ENCODE peak calls at places on chromosomes 7 and 10, in eight cellular contexts. U is IMR-90, V is cardiac muscle cell, Y is tibial artery, I is A549, B is right atrium auricular region, D is pancreas, P is upper lobe of right lung. H is an unnamed sample.

GRCh38 chr10:98205351-98205750 is 62.6 kb downstream of the LOXL4 start:
- DNase-seq in U (no peak), V (no peak), P (no peak), D (no peak), Y (no peak), B (no peak), I (no peak), H (no peak)

GRCh38 chr7:563629-564170 is 44.1 kb upstream of the PDGFA start:
- DNase-seq in Y (no peak), D (peak; percentile 34), I (no peak), V (no peak), B (no peak), P (no peak), U (no peak), H (no peak)

GRCh38 chr10:6346621-6347020 is 143.9 kb downstream of the PFKFB3 start:
- DNase-seq in P (no peak), B (no peak), V (no peak), U (no peak), I (no peak), Y (no peak), D (no peak), H (no peak)

GRCh38 chr10:91076991-91077548 is 143.4 kb upstream of the PCGF5 start:
- DNase-seq in D (no peak), B (no peak), V (no peak), P (no peak), U (no peak), Y (no peak), I (no peak), H (no peak)

GRCh38 chr7:118803-119376 is 73.5 kb upstream of the FAM20C start:
- DNase-seq in V (no peak), P (no peak), U (no peak), Y (no peak), I (no peak), D (no peak), B (no peak), H (no peak)

GRCh38 chr7:64997927-64998391 is 7.1 kb upstream of the ZNF117 start:
- DNase-seq in D (peak; percentile 50), Y (no peak), U (peak; percentile 63), V (peak; percentile 2), B (no peak), P (no peak), I (no peak), H (no peak)

GRCh38 chr10:130960531-130960930 is 351.0 kb downstream of the TCERG1L start:
- DNase-seq in B (peak; percentile 40), V (no peak), D (no peak), P (no peak), U (no peak), I (no peak), Y (peak; percentile 15), H (no peak)

GRCh38 chr10:11335881-11336430 is 275.5 kb downstream of the USP6NL start:
- DNase-seq in P (no peak), Y (no peak), B (peak; percentile 50), I (no peak), D (no peak), V (no peak), U (no peak), H (no peak)

GRCh38 chr7:116738378-116738777 is 66.4 kb downstream of the MET start:
- DNase-seq in D (no peak), B (no peak), Y (no peak), I (no peak), V (no peak), P (no peak), U (no peak), H (no peak)

GRCh38 chr7:151705744-151706567 is 171.0 kb downstream of the PRKAG2 start:
- DNase-seq in V (peak; percentile 82), P (no peak), I (peak; percentile 61), U (peak; percentile 52), Y (no peak), D (no peak), B (no peak), H (no peak)

GRCh38 chr10:92241158-92241500 is 49.7 kb downstream of the CPEB3 start:
- DNase-seq in B (no peak), V (peak; percentile 67), U (peak; percentile 9), D (peak; percentile 21), I (peak; percentile 10), Y (no peak), P (no peak), H (no peak)

GRCh38 chr10:103921750-103922195 is 3.8 kb upstream of the STN1 start:
- DNase-seq in D (no peak), I (peak; percentile 48), Y (no peak), V (peak; percentile 40), B (no peak), U (peak; percentile 31), P (no peak), H (no peak)

GRCh38 chr7:27745064-27745583 is 5.2 kb downstream of the TAX1BP1 start:
- DNase-seq in Y (no peak), I (peak; percentile 90), U (peak; percentile 84), B (no peak), V (peak; percentile 54), D (no peak), P (no peak), H (no peak)

GRCh38 chr7:90661290-90662151 is 65.4 kb downstream of the CDK14 start:
- DNase-seq in U (peak; percentile 46), D (no peak), V (no peak), I (no peak), B (no peak), P (no peak), Y (no peak), H (no peak)

DNA sequence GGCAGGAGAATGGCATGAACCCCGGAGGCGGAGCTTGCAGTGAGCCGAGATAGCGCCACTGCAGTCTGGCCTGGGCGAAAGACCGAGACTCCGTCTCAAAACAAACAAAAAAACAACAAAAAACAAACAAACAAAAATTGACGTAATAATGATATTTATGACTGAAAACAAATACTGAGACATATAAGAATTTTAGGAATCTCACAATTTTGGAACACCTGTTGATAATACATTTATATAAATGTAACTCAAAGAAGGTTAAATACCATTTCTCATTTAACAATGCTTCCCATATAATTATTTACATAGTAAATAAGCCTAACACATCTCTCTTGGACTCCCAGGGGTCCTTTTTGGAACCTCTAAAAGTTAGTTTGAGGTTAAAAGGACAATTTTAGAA is 102.2 kb upstream of the CCNY start:
- DNase-seq in V (no peak), Y (no peak), U (no peak), B (no peak), P (no peak), I (no peak), D (no peak), H (no peak)
- H3K4me1 ChIP-seq in V (no peaks in the 10 kb centered on the region), Y (no peaks in the 10 kb centered on the region), U (no peaks in the 10 kb centered on the region), B (no peaks in the 10 kb centered on the region), P (no peaks in the 10 kb centered on the region), I (no peaks in the 10 kb centered on the region), D (no peaks in the 10 kb centered on the region), H (no peaks in the 10 kb centered on the region)

DNA sequence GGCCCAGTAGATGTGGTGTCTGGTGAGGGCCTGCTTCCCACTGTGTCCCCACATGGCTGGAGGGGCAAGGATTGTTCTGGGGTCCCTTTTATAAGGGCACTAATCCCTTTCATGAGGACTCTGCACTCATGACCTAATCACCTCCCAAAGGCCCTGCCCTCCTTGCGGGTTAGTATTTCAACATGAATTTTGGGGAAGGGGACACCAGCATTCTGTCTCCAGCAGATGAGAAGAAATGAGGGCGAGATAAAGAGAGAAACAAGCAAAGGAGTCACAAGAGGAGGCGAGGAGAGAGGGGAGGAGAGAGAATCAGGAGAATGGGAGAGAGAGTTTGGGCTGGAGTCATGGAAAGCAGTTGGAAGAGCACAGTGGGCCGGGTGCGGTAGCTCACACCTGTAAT is 83.7 kb downstream of the C10orf105 start:
- DNase-seq in I (no peak), P (no peak), Y (no peak), U (no peak), V (no peak), D (no peak), B (no peak), H (no peak)
- H3K4me3 ChIP-seq in I (no peak overlapping the region), P (no peak overlapping the region), Y (no peak overlapping the region), U (no peak overlapping the region), V (no peak overlapping the region), D (no peak overlapping the region), B (no peak overlapping the region), H (no peak overlapping the region)

GRCh38 chr7:139026551-139026950 is 9.3 kb downstream of the ZC3HAV1L start:
- DNase-seq in B (no peak), V (no peak), P (no peak), I (no peak), Y (no peak), U (no peak), D (no peak), H (no peak)
- H3K27ac ChIP-seq in B (no peak overlapping the region), V (no peak overlapping the region), P (no peak overlapping the region), I (no peak overlapping the region), Y (no peak overlapping the region), U (no peak overlapping the region), D (no peak overlapping the region), H (no peak overlapping the region)

GRCh38 chr10:129031233-129032150 is 435.5 kb upstream of the MGMT start:
- DNase-seq in Y (peak; percentile 46), B (no peak), P (no peak), I (peak; percentile 28), D (peak; percentile 52), V (peak; percentile 75), U (peak; percentile 12), H (peak; percentile 63)

GRCh38 chr10:129033354-129033729 is 433.7 kb upstream of the MGMT start:
- DNase-seq in D (no peak), B (no peak), V (no peak), U (no peak), I (no peak), Y (no peak), P (no peak), H (no peak)

GRCh38 chr10:129033790-129034272 is 433.2 kb upstream of the MGMT start:
- DNase-seq in Y (no peak), P (no peak), V (no peak), U (no peak), I (no peak), D (no peak), B (no peak), H (no peak)

GRCh38 chr10:129035052-129035805 is 431.8 kb upstream of the MGMT start:
- DNase-seq in U (no peak), P (no peak), I (no peak), V (no peak), Y (no peak), B (no peak), D (no peak), H (no peak)

DNA sequence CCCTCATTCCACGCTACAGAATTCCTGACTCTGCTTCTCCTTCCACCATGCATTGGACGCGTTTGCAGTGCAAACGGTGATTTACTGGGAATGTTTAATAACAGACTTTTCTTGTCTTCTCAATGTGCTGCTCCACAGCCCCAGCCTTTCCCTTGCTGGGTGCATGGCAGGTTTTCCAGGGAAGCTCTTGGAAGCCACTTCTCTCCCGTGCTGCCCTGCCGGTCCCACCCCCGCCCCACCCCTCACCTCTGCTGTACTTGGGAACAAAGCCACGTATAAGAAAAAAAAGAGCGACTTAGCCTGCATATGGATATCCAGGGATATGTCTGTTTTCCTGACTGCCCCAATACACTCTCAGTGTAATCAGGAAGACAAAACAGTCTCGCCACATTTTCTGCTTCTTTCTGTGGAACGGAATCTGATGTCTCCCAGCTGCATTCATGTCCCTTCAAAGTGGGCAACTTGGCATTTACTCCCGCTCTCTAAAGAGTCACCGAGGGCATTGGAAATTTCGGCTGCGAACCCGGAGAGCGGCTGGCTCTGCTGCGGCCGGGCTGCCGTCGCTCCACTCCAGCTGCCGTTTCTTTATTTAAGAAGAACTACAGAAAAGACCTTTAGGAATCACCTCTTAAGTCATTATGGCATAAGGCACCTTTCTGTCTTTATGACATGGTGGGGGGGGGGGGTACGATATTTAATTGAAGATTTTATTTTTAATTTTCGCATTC is 434.3 kb upstream of the MGMT start:
- DNase-seq in D (no peak), I (no peak), P (no peak), B (no peak), Y (no peak), U (no peak), V (no peak), H (no peak)
- H3K4me1 ChIP-seq in D (no peaks in the 10 kb centered on the region), I (no peaks in the 10 kb centered on the region), P (no peaks in the 10 kb centered on the region), B (no peaks in the 10 kb centered on the region), Y (no peaks in the 10 kb centered on the region), U (no peaks in the 10 kb centered on the region), V (no peaks in the 10 kb centered on the region), H (peaks cover 9% of the 10 kb centered on the region)